ENCODE peak calls at places on chromosomes 13 and 19, in four cellular contexts. T, C, Q and Y are unnamed samples.

GRCh38 chr19:32692727-32693061 is 1.1 kb downstream of the NUDT19 start:
- DNase-seq in T (no peak), C (no peak), Q (no peak), Y (no peak)

GRCh38 chr19:46678110-46678732 is 17.2 kb upstream of the DACT3 start:
- DNase-seq in T (no peak), C (peak; percentile 75), Q (no peak), Y (peak; percentile 55)

GRCh38 chr13:90545070-90545840 is 802.2 kb upstream of the MIR17HG start:
- DNase-seq in T (no peak), C (no peak), Q (no peak), Y (peak; percentile 13)

GRCh38 chr13:46043647-46044046 is 8.9 kb downstream of the ZC3H13 start:
- DNase-seq in T (no peak), C (no peak), Q (no peak), Y (no peak)

GRCh38 chr19:4376991-4377781 is 23.2 kb downstream of the SH3GL1 start:
- DNase-seq in T (no peak), C (no peak), Q (peak; percentile 46), Y (peak; percentile 59)

GRCh38 chr19:35845215-35846037 is 6.9 kb downstream of the NPHS1 start:
- DNase-seq in T (no peak), C (peak; percentile 70), Q (no peak), Y (peak; percentile 42)

GRCh38 chr19:29098863-29099481 is 114.0 kb downstream of the UQCRFS1 start:
- DNase-seq in T (no peak), C (peak; percentile 49), Q (peak; percentile 95), Y (peak; percentile 65)

GRCh38 chr13:40910324-40911050 is 108.6 kb downstream of the ELF1 start:
- DNase-seq in T (no peak), C (no peak), Q (peak; percentile 2), Y (no peak)

GRCh38 chr19:46073268-46073922 is 32.6 kb upstream of the IGFL4 start:
- DNase-seq in T (no peak), C (no peak), Q (no peak), Y (no peak)

GRCh38 chr13:37226966-37227365 is 121.5 kb upstream of the CSNK1A1L start:
- DNase-seq in T (no peak), C (no peak), Q (no peak), Y (no peak)

GRCh38 chr19:45515081-45515624 is 7.9 kb downstream of the VASP start:
- DNase-seq in T (no peak), C (peak; percentile 90), Q (no peak), Y (no peak)

GRCh38 chr13:106796280-106797047 is 228.5 kb upstream of the ARGLU1 start:
- DNase-seq in T (no peak), C (no peak), Q (no peak), Y (no peak)

GRCh38 chr13:109451726-109452125 is 334.7 kb downstream of the IRS2 start:
- DNase-seq in T (no peak), C (no peak), Q (no peak), Y (no peak)

GRCh38 chr13:101262306-101262705 is 154.0 kb downstream of the NALCN start:
- DNase-seq in T (no peak), C (no peak), Q (no peak), Y (no peak)

GRCh38 chr13:68481130-68481529 is 1251.0 kb upstream of the PCDH9 start:
- DNase-seq in T (no peak), C (no peak), Q (no peak), Y (no peak)

GRCh38 chr13:100464006-100464405 is 124.6 kb downstream of the GGACT start:
- DNase-seq in T (no peak), C (no peak), Q (peak; percentile 13), Y (no peak)

GRCh38 chr13:49213997-49214916 is 5.9 kb upstream of the MLNR start:
- DNase-seq in T (no peak), C (no peak), Q (no peak), Y (no peak)

GRCh38 chr13:111390522-111391270 is 70.3 kb downstream of the TEX29 start:
- DNase-seq in T (no peak), C (peak; percentile 51), Q (no peak), Y (no peak)

GRCh38 chr13:91962946-91963345 is 564.5 kb downstream of the GPC5 start:
- DNase-seq in T (no peak), C (no peak), Q (no peak), Y (no peak)

GRCh38 chr13:45928843-45929242 is 77.3 kb upstream of the SIAH3 start:
- DNase-seq in T (no peak), C (no peak), Q (no peak), Y (no peak)

GRCh38 chr19:33519416-33519815 is 2.2 kb downstream of the PEPD start:
- DNase-seq in T (no peak), C (no peak), Q (no peak), Y (no peak)

GRCh38 chr13:63190742-63191141 is 1775.1 kb upstream of the PCDH20 start:
- DNase-seq in T (no peak), C (no peak), Q (peak; percentile 41), Y (no peak)

GRCh38 chr19:52142001-52142595 is 2.4 kb upstream of the ZNF616 start:
- DNase-seq in T (no peak), C (no peak), Q (no peak), Y (no peak)

GRCh38 chr19:1106841-1107654 is 3.3 kb downstream of the GPX4 start:
- DNase-seq in T (no peak), C (peak; percentile 83), Q (peak; percentile 74), Y (peak; percentile 54)

GRCh38 chr13:31234729-31235128 is 35.0 kb downstream of the B3GLCT start:
- DNase-seq in T (no peak), C (no peak), Q (no peak), Y (no peak)

GRCh38 chr13:24740014-24740890 is 23.7 kb upstream of the RNF17 start:
- DNase-seq in T (no peak), C (no peak), Q (no peak), Y (no peak)

GRCh38 chr13:24742986-24743385 is 21.0 kb upstream of the RNF17 start:
- DNase-seq in T (no peak), C (no peak), Q (no peak), Y (no peak)

GRCh38 chr13:24742294-24742693 is 21.7 kb upstream of the RNF17 start:
- DNase-seq in T (no peak), C (no peak), Q (no peak), Y (no peak)

GRCh38 chr13:24741791-24742190 is 22.2 kb upstream of the RNF17 start:
- DNase-seq in T (no peak), C (no peak), Q (no peak), Y (no peak)

GRCh38 chr13:24741016-24741662 is 22.8 kb upstream of the RNF17 start:
- DNase-seq in T (no peak), C (no peak), Q (no peak), Y (peak; percentile 19)
- TF ChIP-seq CTCF in T (peak; percentile 20), C (no peak), Q (peak; percentile 16), Y (no peak)

GRCh38 chr19:50310759-50311465 is 18.3 kb downstream of the KCNC3 start:
- DNase-seq in T (no peak), C (no peak), Q (no peak), Y (no peak)
- TF ChIP-seq CTCF in T (no peak), C (no peak), Q (no peak), Y (no peak)

GRCh38 chr13:30115257-30115600 is 192.1 kb downstream of the KATNAL1 start:
- DNase-seq in T (no peak), C (no peak), Q (no peak), Y (no peak)
- TF ChIP-seq CTCF in T (peak; percentile 40), C (no peak), Q (no peak), Y (no peak)

GRCh38 chr13:66534561-66534960 is 695.6 kb downstream of the PCDH9 start:
- DNase-seq in T (no peak), C (no peak), Q (no peak), Y (no peak)
- TF ChIP-seq CTCF in T (no peak), C (no peak), Q (no peak), Y (no peak)

DNA sequence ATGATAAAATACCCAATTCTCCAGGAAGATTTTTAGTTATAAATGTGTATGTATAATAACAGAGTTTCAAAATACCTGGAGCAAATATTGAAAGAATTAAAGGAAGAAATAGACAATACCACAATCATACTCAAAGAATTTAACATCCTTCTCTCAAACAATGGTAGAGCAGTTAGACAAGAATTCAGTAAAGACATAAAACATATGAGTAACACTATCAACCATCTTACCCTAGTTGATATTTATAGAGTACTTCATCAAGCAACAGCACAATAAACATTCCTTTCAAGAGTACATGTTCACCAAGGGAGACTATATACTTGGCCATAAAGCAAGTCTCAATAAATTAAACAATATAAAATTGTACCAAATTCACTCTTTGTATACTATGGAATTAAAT is 108.4 kb downstream of the DLEU7 start:
- DNase-seq in T (no peak), C (no peak), Q (peak; percentile 48), Y (no peak)
- TF ChIP-seq CTCF in T (no peak), C (no peak), Q (no peak), Y (no peak)

DNA sequence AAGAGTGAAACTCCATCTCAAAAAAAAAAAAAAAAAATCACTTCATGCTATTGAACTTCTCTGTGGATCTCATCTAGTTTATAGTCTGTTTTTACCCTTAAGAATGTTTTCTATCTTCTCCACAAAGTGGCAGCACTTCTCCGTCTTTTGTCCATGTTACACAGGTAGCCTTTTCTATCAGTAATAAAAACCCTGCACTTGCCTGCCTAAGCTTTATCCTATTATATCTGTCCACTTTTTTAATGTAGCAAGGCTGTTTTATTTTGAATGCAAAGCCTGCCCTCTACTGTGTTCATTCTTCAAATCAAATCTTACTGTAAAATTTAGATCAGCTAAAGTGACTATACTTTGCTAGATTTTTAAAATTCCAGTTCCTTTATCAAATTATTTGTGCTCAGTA is 124.0 kb downstream of the STOML3 start:
- DNase-seq in T (no peak), C (no peak), Q (no peak), Y (no peak)
- TF ChIP-seq CTCF in T (no peak), C (no peak), Q (no peak), Y (no peak)

GRCh38 chr19:23762884-23763711 is 4.4 kb upstream of the ZNF681 start:
- DNase-seq in T (peak; percentile 84), C (peak; percentile 91), Q (peak; percentile 23), Y (peak; percentile 89)
- TF ChIP-seq CTCF in T (peak; percentile 9), C (no peak), Q (no peak), Y (no peak)

GRCh38 chr19:7994923-7995682 is 10.3 kb downstream of the ELAVL1 start:
- DNase-seq in T (no peak), C (no peak), Q (no peak), Y (no peak)

GRCh38 chr19:7993560-7993959 is 11.9 kb downstream of the ELAVL1 start:
- DNase-seq in T (no peak), C (no peak), Q (no peak), Y (no peak)

GRCh38 chr19:7992575-7992974 is 12.9 kb downstream of the ELAVL1 start:
- DNase-seq in T (no peak), C (no peak), Q (no peak), Y (no peak)

GRCh38 chr19:7995756-7996155 is 9.7 kb downstream of the ELAVL1 start:
- DNase-seq in T (no peak), C (no peak), Q (no peak), Y (no peak)

GRCh38 chr19:7994114-7994513 is 11.3 kb downstream of the ELAVL1 start:
- DNase-seq in T (no peak), C (no peak), Q (no peak), Y (no peak)
- TF ChIP-seq CTCF in T (no peak), C (no peak), Q (no peak), Y (no peak)